ENCODE peak calls at places on chromosomes 6 and 20, in seven cellular contexts. U is fibroblast of mammary gland, H is nephron progenitor cell, O is SK-N-SH, T is mammary epithelial cell, V is GM23338, J is left ventricle myocardium inferior. L is an unnamed sample.

GRCh38 chr20:17614176-17614811 is 44.4 kb downstream of the DSTN start:
- DNase-seq in J (peak; percentile 87), V (peak; percentile 29), T (no peak), H (no peak), O (peak; percentile 14), U (peak; percentile 56), L (peak; percentile 23)

GRCh38 chr20:34396408-34396807 is 33.3 kb downstream of the ITCH start:
- DNase-seq in O (no peak), V (no peak), J (no peak), U (no peak), T (no peak), H (no peak), L (no peak)

GRCh38 chr6:128425855-128426254 is 94.5 kb downstream of the PTPRK start:
- DNase-seq in V (no peak), H (no peak), U (no peak), O (no peak), T (no peak), J (no peak), L (no peak)

GRCh38 chr6:39377530-39377929 is 55.0 kb upstream of the KCNK16 start:
- DNase-seq in H (peak; percentile 67), V (peak; percentile 93), J (peak; percentile 28), O (peak; percentile 79), U (peak; percentile 63), T (peak; percentile 42), L (peak; percentile 76)

GRCh38 chr6:51960419-51960818 is 127.0 kb downstream of the PKHD1 start:
- DNase-seq in U (no peak), J (no peak), V (no peak), T (no peak), H (no peak), O (no peak), L (no peak)

GRCh38 chr6:134029495-134030455 is 22.6 kb downstream of the SLC2A12 start:
- DNase-seq in V (no peak), J (no peak), U (peak; percentile 63), H (no peak), T (peak; percentile 71), O (peak; percentile 13), L (peak; percentile 79)

GRCh38 chr6:138334000-138334399 is 43.7 kb upstream of the SMIM28 start:
- DNase-seq in T (no peak), O (no peak), V (no peak), J (peak; percentile 21), U (no peak), H (no peak), L (no peak)

GRCh38 chr20:38084425-38084951 is 50.9 kb downstream of the RPRD1B start:
- DNase-seq in H (no peak), U (no peak), J (no peak), O (no peak), T (no peak), V (no peak), L (peak; percentile 75)

GRCh38 chr6:15365273-15365687 is 119.4 kb downstream of the JARID2 start:
- DNase-seq in T (peak; percentile 84), H (peak; percentile 36), O (peak; percentile 69), V (peak; percentile 51), U (peak; percentile 82), J (peak; percentile 83), L (peak; percentile 90)

GRCh38 chr6:13423292-13423691 is 64.1 kb downstream of the GFOD1 start:
- DNase-seq in T (no peak), U (no peak), H (no peak), O (no peak), V (no peak), J (no peak), L (no peak)
- TF ChIP-seq CTCF in T (no peak), U (no peak), H (no peak), O (no peak), V (no peak), J (no peak), L (no peak)

GRCh38 chr6:148389917-148390316 is 47.3 kb downstream of the SASH1 start:
- DNase-seq in T (no peak), O (no peak), V (no peak), U (no peak), H (no peak), J (no peak), L (no peak)
- TF ChIP-seq CTCF in T (no peak), O (no peak), V (no peak), U (no peak), H (no peak), J (no peak), L (no peak)

DNA sequence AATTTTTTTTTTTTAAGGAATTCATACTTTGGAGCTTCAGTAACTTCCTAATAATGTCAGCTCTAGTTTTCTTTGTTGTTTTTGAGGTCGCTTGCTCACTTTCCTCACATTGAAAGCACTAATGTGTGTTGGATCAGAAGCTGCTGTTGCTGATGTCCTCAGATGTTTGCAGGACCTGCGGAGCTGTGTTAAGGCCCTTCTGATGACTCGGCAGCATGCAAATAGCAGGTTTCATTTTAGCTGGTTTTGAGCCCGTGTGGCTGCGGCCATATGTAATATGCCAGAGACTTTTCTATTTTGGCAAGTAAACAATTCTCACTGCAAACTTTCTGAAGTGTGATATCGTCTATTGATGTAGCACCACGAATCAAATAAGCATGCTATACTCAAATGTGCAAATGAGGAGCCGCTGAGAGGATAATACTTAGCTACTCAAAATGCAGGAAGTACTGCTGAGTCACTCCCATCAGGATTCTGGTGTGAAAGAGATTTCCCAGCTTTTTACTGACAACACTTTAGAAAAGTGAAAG is 187.8 kb downstream of the SASH1 start:
- DNase-seq in T (no peak), V (peak; percentile 56), J (no peak), O (no peak), H (no peak), U (peak; percentile 93), L (peak; percentile 94)
- TF ChIP-seq CTCF in T (no peak), V (no peak), J (no peak), O (no peak), H (no peak), U (no peak), L (no peak)

GRCh38 chr6:44128020-44128917 is 915 bp downstream of the TMEM63B start:
- DNase-seq in T (peak; percentile 57), J (peak; percentile 40), V (peak; percentile 66), H (peak; percentile 54), O (peak; percentile 82), U (peak; percentile 10), L (no peak)
- TF ChIP-seq CTCF in T (peak; percentile 8), J (peak; percentile 41), V (peak; percentile 22), H (no peak), O (peak; percentile 19), U (no peak), L (no peak)

L was measured in astrocyte of the spinal cord.